ENCODE peak calls at places on chromosomes 7 and 10, in four cellular contexts. One of them, this sample, is unnamed.
A peak's percentile ranks its signal among the peaks of the same experiment; 100 is the strongest.

GRCh38 chr7:133562617-133563016 is 309.7 kb downstream of the EXOC4 start:
- DNase-seq in HCT116: no peak
- DNase-seq in stomach: no peak
- DNase-seq in tibial nerve: no peak
- DNase-seq in this sample: no peak

GRCh38 chr10:103154464-103155299 is 38.4 kb downstream of the NT5C2 start:
- DNase-seq in HCT116: no peak
- DNase-seq in stomach: no peak
- DNase-seq in tibial nerve: no peak
- DNase-seq in this sample: peak; percentile 11

GRCh38 chr7:12951397-12951801 is 264.0 kb downstream of the ARL4A start:
- DNase-seq in HCT116: peak; percentile 18
- DNase-seq in stomach: no peak
- DNase-seq in tibial nerve: no peak
- DNase-seq in this sample: no peak

GRCh38 chr10:71272122-71272771 is 46.8 kb upstream of the SLC29A3 start:
- DNase-seq in HCT116: no peak
- DNase-seq in stomach: no peak
- DNase-seq in tibial nerve: no peak
- DNase-seq in this sample: no peak

GRCh38 chr7:151904270-151904669 is 27.4 kb upstream of the PRKAG2 start:
- DNase-seq in HCT116: no peak
- DNase-seq in stomach: no peak
- DNase-seq in tibial nerve: no peak
- DNase-seq in this sample: no peak

GRCh38 chr7:107593025-107593410 is 13.0 kb downstream of the BCAP29 start:
- DNase-seq in HCT116: no peak
- DNase-seq in stomach: no peak
- DNase-seq in tibial nerve: no peak
- DNase-seq in this sample: no peak

GRCh38 chr7:152909280-152909679 is 149.7 kb downstream of the ACTR3B start:
- DNase-seq in HCT116: no peak
- DNase-seq in stomach: no peak
- DNase-seq in tibial nerve: no peak
- DNase-seq in this sample: no peak

GRCh38 chr10:7846591-7846990 is 28.3 kb downstream of the TAF3 start:
- DNase-seq in HCT116: no peak
- DNase-seq in stomach: no peak
- DNase-seq in tibial nerve: no peak
- DNase-seq in this sample: no peak

GRCh38 chr7:154879629-154880028 is 123.3 kb downstream of the PAXIP1 start:
- DNase-seq in HCT116: no peak
- DNase-seq in stomach: peak; percentile 56
- DNase-seq in tibial nerve: no peak
- DNase-seq in this sample: no peak

GRCh38 chr7:106812027-106812643 is 52.9 kb upstream of the PIK3CG start:
- DNase-seq in HCT116: no peak
- DNase-seq in stomach: no peak
- DNase-seq in tibial nerve: peak; percentile 15
- DNase-seq in this sample: no peak

GRCh38 chr10:35872666-35873065 is 230.6 kb upstream of the FZD8 start:
- DNase-seq in HCT116: no peak
- DNase-seq in stomach: no peak
- DNase-seq in tibial nerve: no peak
- DNase-seq in this sample: no peak

GRCh38 chr7:85021090-85021704 is 165.7 kb downstream of the SEMA3D start:
- DNase-seq in HCT116: no peak
- DNase-seq in stomach: no peak
- DNase-seq in tibial nerve: no peak
- DNase-seq in this sample: no peak

GRCh38 chr10:111233439-111233838 is 156.6 kb downstream of the ADRA2A start:
- DNase-seq in HCT116: no peak
- DNase-seq in stomach: no peak
- DNase-seq in tibial nerve: no peak
- DNase-seq in this sample: no peak

GRCh38 chr7:24192053-24192452 is 91.9 kb upstream of the NPY start:
- DNase-seq in HCT116: no peak
- DNase-seq in stomach: no peak
- DNase-seq in tibial nerve: no peak
- DNase-seq in this sample: no peak

GRCh38 chr7:36475011-36475342 is 85.3 kb downstream of the ANLN start:
- DNase-seq in HCT116: no peak
- DNase-seq in stomach: no peak
- DNase-seq in tibial nerve: no peak
- DNase-seq in this sample: no peak

GRCh38 chr7:91352091-91352490 is 87.9 kb downstream of the FZD1 start:
- DNase-seq in HCT116: no peak
- DNase-seq in stomach: no peak
- DNase-seq in tibial nerve: no peak
- DNase-seq in this sample: no peak

GRCh38 chr10:13272164-13272571 is 27.7 kb downstream of the PHYH start:
- DNase-seq in HCT116: no peak
- DNase-seq in stomach: no peak
- DNase-seq in tibial nerve: peak; percentile 58
- DNase-seq in this sample: peak; percentile 39

GRCh38 chr10:54441286-54441685 is 359.7 kb downstream of the PCDH15 start:
- DNase-seq in HCT116: no peak
- DNase-seq in stomach: no peak
- DNase-seq in tibial nerve: no peak
- DNase-seq in this sample: no peak

GRCh38 chr10:58335306-58336005 is 650 bp downstream of the UBE2D1 start:
- DNase-seq in HCT116: peak; percentile 27
- DNase-seq in stomach: peak; percentile 26
- DNase-seq in tibial nerve: no peak
- DNase-seq in this sample: peak; percentile 5

GRCh38 chr7:102429141-102429904 is 4.1 kb upstream of the ORAI2 start:
- DNase-seq in HCT116: no peak
- DNase-seq in stomach: no peak
- DNase-seq in tibial nerve: no peak
- DNase-seq in this sample: no peak

GRCh38 chr7:296546-296945 is 6.6 kb downstream of the FOXL3 start:
- DNase-seq in HCT116: no peak
- DNase-seq in stomach: no peak
- DNase-seq in tibial nerve: no peak
- DNase-seq in this sample: no peak

GRCh38 chr7:3359011-3359410 is 58.0 kb downstream of the SDK1 start:
- DNase-seq in HCT116: no peak
- DNase-seq in stomach: no peak
- DNase-seq in tibial nerve: no peak
- DNase-seq in this sample: no peak

GRCh38 chr7:17814058-17814457 is 126.2 kb downstream of the SNX13 start:
- DNase-seq in HCT116: no peak
- DNase-seq in stomach: no peak
- DNase-seq in tibial nerve: no peak
- DNase-seq in this sample: no peak

GRCh38 chr7:17815318-17815717 is 125.0 kb downstream of the SNX13 start:
- DNase-seq in HCT116: no peak
- DNase-seq in stomach: no peak
- DNase-seq in tibial nerve: no peak
- DNase-seq in this sample: no peak

GRCh38 chr7:17822557-17823173 is 117.6 kb downstream of the SNX13 start:
- DNase-seq in HCT116: no peak
- DNase-seq in stomach: no peak
- DNase-seq in tibial nerve: no peak
- DNase-seq in this sample: no peak

DNA sequence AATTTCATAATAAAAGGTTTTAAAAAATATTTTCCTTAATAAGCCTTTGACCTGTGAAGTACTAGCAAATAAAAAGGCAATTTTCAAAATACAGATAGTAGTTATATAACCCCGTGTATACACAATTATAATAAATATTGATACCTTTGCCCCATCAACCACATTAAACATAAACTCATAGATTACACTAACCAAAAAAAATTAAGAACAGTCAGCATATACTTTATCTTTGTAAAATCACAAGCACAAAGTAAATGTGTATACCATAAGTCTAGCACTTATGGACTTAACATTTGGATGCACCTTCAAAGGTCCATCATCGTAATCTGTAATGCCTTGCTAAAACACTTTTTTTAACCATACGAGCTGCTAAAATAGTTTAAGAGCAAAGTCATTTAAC is 123.4 kb downstream of the SNX13 start:
- DNase-seq in HCT116: no peak
- DNase-seq in stomach: no peak
- DNase-seq in tibial nerve: no peak
- DNase-seq in this sample: no peak
- H3K4me1 ChIP-seq in HCT116: no peaks in the 10 kb centered on the region
- H3K4me1 ChIP-seq in stomach: no peaks in the 10 kb centered on the region
- H3K4me1 ChIP-seq in tibial nerve: no peaks in the 10 kb centered on the region
- H3K4me1 ChIP-seq in this sample: no peaks in the 10 kb centered on the region

DNA sequence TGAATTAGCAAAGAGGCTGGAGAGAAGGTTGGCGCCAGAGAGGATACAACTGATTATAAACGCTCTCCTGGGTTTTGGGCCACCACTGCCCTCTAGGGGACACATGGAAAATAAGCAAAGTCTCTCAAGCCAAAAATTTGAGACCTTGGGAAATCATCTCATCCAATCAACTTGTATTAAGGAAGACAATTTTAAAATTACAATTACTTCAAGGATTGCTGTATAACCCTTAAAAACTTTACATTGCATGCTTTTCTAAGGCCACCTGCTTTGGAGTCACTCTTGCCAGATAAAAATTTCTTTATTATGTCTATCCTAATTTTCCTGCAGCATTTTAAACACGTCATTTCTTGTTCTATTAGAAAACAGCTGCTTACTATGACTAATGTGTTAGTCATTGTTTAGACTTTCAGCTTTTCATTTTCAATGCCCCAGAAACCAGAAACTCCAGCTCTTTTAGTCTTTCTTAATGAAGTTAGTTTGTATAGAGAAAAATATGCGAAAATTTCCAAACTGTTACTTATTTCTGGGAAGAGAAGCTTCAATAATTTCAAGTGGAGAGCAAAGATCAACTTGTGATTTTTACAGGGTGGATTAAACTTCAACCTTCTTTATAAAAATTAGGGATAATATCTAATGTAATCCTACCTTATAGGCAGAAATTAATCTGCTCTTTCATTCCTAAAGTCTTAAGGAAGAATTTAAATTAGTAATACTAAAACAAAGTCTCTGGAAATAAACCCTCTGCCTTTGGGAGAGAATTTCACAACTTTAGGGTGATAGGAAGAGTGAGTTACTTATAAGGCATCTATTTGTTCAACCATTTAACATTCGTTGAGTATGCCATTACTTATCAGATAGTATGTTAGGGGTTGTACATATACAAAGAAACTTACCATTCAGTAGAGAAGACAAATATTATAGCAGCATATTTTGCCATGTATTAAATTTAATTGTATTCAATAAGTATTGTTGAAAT is 20.6 kb upstream of the RHOBTB1 start:
- DNase-seq in HCT116: peak; percentile 73
- DNase-seq in stomach: peak; percentile 65
- DNase-seq in tibial nerve: peak; percentile 25
- DNase-seq in this sample: peak; percentile 61
- H3K4me3 ChIP-seq in HCT116: no peak overlapping the region
- H3K4me3 ChIP-seq in stomach: no peak overlapping the region
- H3K4me3 ChIP-seq in tibial nerve: no peak overlapping the region
- H3K4me3 ChIP-seq in this sample: no peak overlapping the region

DNA sequence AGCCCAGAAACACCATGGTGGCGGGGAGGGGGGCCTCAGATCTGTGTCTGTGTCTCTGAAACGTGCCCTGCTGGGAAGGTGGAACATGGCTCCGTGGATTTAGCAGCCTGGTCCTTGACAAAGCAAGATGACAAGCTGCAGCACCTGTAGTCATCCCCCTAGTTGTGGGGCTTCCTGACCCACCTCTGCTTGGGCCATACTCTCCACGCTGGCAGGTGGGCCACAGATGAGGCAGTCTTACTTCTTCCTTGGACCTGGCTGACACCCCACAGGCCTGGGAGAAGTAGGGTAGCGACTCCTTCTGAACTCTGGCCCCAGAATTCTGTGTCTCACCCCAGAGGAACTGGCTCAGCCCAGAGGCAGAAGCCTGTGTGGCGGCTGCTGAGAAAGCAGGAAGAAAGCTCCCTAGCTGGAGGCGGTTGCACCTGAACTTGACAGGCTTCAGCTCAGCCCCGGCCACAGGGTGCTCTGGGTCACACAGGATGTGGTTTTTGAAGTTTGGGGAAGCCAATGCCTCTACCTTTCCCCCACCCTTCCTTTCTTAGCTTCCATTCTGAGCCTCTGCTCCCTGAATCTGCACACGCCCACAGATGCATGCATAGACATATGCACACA is 113.9 kb downstream of the ABLIM1 start:
- DNase-seq in HCT116: no peak
- DNase-seq in stomach: peak; percentile 52
- DNase-seq in tibial nerve: no peak
- DNase-seq in this sample: no peak
- TF ChIP-seq POLR2A in HCT116: no peak
- TF ChIP-seq POLR2A in stomach: no peak
- TF ChIP-seq POLR2A in tibial nerve: no peak
- TF ChIP-seq POLR2A in this sample: no peak

GRCh38 chr10:30500534-30500933 is 66.5 kb downstream of the MAP3K8 start:
- DNase-seq in HCT116: no peak
- DNase-seq in stomach: no peak
- DNase-seq in tibial nerve: no peak
- DNase-seq in this sample: no peak

GRCh38 chr10:30502266-30503058 is 68.5 kb downstream of the MAP3K8 start:
- DNase-seq in HCT116: no peak
- DNase-seq in stomach: no peak
- DNase-seq in tibial nerve: no peak
- DNase-seq in this sample: no peak

GRCh38 chr10:30503700-30504462 is 69.9 kb downstream of the MAP3K8 start:
- DNase-seq in HCT116: no peak
- DNase-seq in stomach: no peak
- DNase-seq in tibial nerve: no peak
- DNase-seq in this sample: no peak

GRCh38 chr10:30499816-30500215 is 65.8 kb downstream of the MAP3K8 start:
- DNase-seq in HCT116: no peak
- DNase-seq in stomach: no peak
- DNase-seq in tibial nerve: no peak
- DNase-seq in this sample: no peak

GRCh38 chr10:30500963-30501504 is 67.0 kb downstream of the MAP3K8 start:
- DNase-seq in HCT116: no peak
- DNase-seq in stomach: no peak
- DNase-seq in tibial nerve: no peak
- DNase-seq in this sample: no peak
- H3K4me1 ChIP-seq in HCT116: no peaks in the 10 kb centered on the region
- H3K4me1 ChIP-seq in stomach: no peaks in the 10 kb centered on the region
- H3K4me1 ChIP-seq in tibial nerve: no peaks in the 10 kb centered on the region
- H3K4me1 ChIP-seq in this sample: no peaks in the 10 kb centered on the region

GRCh38 chr7:44079221-44080021 is 2.9 kb downstream of the POLM start:
- DNase-seq in HCT116: no peak
- DNase-seq in stomach: no peak
- DNase-seq in tibial nerve: no peak
- DNase-seq in this sample: no peak

GRCh38 chr7:44077681-44078091 is 4.6 kb downstream of the POLM start:
- DNase-seq in HCT116: no peak
- DNase-seq in stomach: no peak
- DNase-seq in tibial nerve: no peak
- DNase-seq in this sample: no peak

GRCh38 chr7:44080118-44080517 is 2.2 kb downstream of the POLM start:
- DNase-seq in HCT116: no peak
- DNase-seq in stomach: no peak
- DNase-seq in tibial nerve: no peak
- DNase-seq in this sample: no peak

GRCh38 chr7:44077061-44077460 is 5.3 kb downstream of the POLM start:
- DNase-seq in HCT116: no peak
- DNase-seq in stomach: no peak
- DNase-seq in tibial nerve: no peak
- DNase-seq in this sample: no peak

GRCh38 chr7:44078521-44078920 is 3.8 kb downstream of the POLM start:
- DNase-seq in HCT116: no peak
- DNase-seq in stomach: no peak
- DNase-seq in tibial nerve: no peak
- DNase-seq in this sample: no peak
- H3K4me3 ChIP-seq in HCT116: no peak overlapping the region
- H3K4me3 ChIP-seq in stomach: no peak overlapping the region
- H3K4me3 ChIP-seq in tibial nerve: no peak overlapping the region
- H3K4me3 ChIP-seq in this sample: no peak overlapping the region

This sample was measured in prostate gland.